ENCODE peak calls at places on chromosomes 5 and 9, in seven cellular contexts. W is mesendoderm; Q is right lobe of liver; T is mucosa of gallbladder; A is CD8-positive, alpha-beta T cell; P is Panc1; N is left ventricle myocardium superior. I is an unnamed sample.

GRCh38 chr9:92747459-92748232 is 17.0 kb downstream of the BICD2 start:
- DNase-seq in T (no peak), P (no peak), W (no peak), N (no peak), A (no peak), Q (peak; percentile 33), I (peak; percentile 52)

GRCh38 chr5:7852542-7852941 is 1.6 kb upstream of the CFAP90 start:
- DNase-seq in Q (no peak), W (no peak), N (no peak), A (no peak), T (no peak), P (no peak), I (no peak)

GRCh38 chr5:157912621-157913325 is 53.8 kb upstream of the CLINT1 start:
- DNase-seq in Q (no peak), N (no peak), T (peak; percentile 65), P (no peak), W (no peak), A (no peak), I (no peak)

GRCh38 chr5:109567374-109568044 is 122.2 kb upstream of the MAN2A1 start:
- DNase-seq in Q (no peak), T (no peak), N (no peak), P (no peak), A (no peak), W (peak; percentile 59), I (no peak)

GRCh38 chr5:120817044-120817985 is 353.2 kb downstream of the PRR16 start:
- DNase-seq in P (no peak), T (no peak), W (peak; percentile 54), A (no peak), N (no peak), Q (no peak), I (peak; percentile 10)

GRCh38 chr9:100999914-101000540 is 28.5 kb upstream of the PLPPR1 start:
- DNase-seq in T (no peak), N (no peak), P (no peak), W (no peak), Q (no peak), A (no peak), I (no peak)

GRCh38 chr9:106757539-106757938 is 105.4 kb upstream of the ZNF462 start:
- DNase-seq in A (no peak), Q (no peak), T (no peak), W (peak; percentile 45), P (no peak), N (no peak), I (no peak)

GRCh38 chr5:172299916-172300439 is 16.4 kb upstream of the UBTD2 start:
- DNase-seq in A (no peak), W (no peak), N (no peak), P (no peak), T (no peak), Q (no peak), I (peak; percentile 79)

GRCh38 chr5:137651022-137651421 is 84.9 kb downstream of the KLHL3 start:
- DNase-seq in P (no peak), N (no peak), A (no peak), T (no peak), W (no peak), Q (no peak), I (no peak)

GRCh38 chr5:37120270-37120669 is 128.9 kb downstream of the CPLANE1 start:
- DNase-seq in T (no peak), W (no peak), A (no peak), N (no peak), Q (no peak), P (no peak), I (no peak)

GRCh38 chr9:120351106-120351505 is 228.9 kb downstream of the CDK5RAP2 start:
- DNase-seq in A (no peak), N (no peak), T (no peak), Q (no peak), P (no peak), W (no peak), I (no peak)

GRCh38 chr9:38066907-38067610 is 2.0 kb downstream of the SHB start:
- DNase-seq in A (no peak), T (peak; percentile 54), P (no peak), W (peak; percentile 51), Q (peak; percentile 79), N (peak; percentile 73), I (peak; percentile 46)

GRCh38 chr5:147188200-147189108 is 46.4 kb upstream of the STK32A start:
- DNase-seq in N (no peak), A (peak; percentile 2), W (peak; percentile 75), Q (no peak), T (peak; percentile 71), P (peak; percentile 51), I (peak; percentile 64)

GRCh38 chr5:83583859-83584258 is 112.3 kb downstream of the VCAN start:
- DNase-seq in N (no peak), W (no peak), Q (no peak), A (no peak), T (no peak), P (no peak), I (no peak)

I was measured in Daoy.